ENCODE peak calls at places on chromosomes 7 and 10, in six cellular contexts. M is cardiac muscle cell; J is heart left ventricle; N is CD8-positive, alpha-beta memory T cell; K is aorta; V is A549. I is an unnamed sample.

GRCh38 chr7:88105231-88105630 is 114.6 kb downstream of the SRI start:
- DNase-seq in M (no peak), K (no peak), V (no peak), N (no peak), J (no peak), I (no peak)

GRCh38 chr7:149776305-149776704 is 2.9 kb upstream of the ZNF467 start:
- DNase-seq in N (no peak), M (peak; percentile 71), J (peak; percentile 90), K (peak; percentile 78), V (no peak), I (peak; percentile 48)

GRCh38 chr7:97016392-97017196 is 8.0 kb downstream of the DLX5 start:
- DNase-seq in V (peak; percentile 19), J (no peak), N (no peak), M (no peak), K (no peak), I (no peak)

GRCh38 chr10:80464557-80465466 is 10.7 kb downstream of the TSPAN14 start:
- DNase-seq in J (peak; percentile 65), M (no peak), N (no peak), K (no peak), V (no peak), I (peak; percentile 26)

GRCh38 chr10:3398825-3399646 is 226.5 kb upstream of the PITRM1 start:
- DNase-seq in K (no peak), J (no peak), N (no peak), V (no peak), M (peak; percentile 59), I (no peak)

GRCh38 chr7:20330797-20331230 is at the start of gene ITGB8:
- DNase-seq in K (no peak), M (no peak), J (peak; percentile 73), N (no peak), V (peak; percentile 39), I (peak; percentile 56)

GRCh38 chr7:97145068-97145467 is 27.6 kb downstream of the SDHAF3 start:
- DNase-seq in M (peak; percentile 58), V (peak; percentile 44), N (peak; percentile 11), K (no peak), J (no peak), I (no peak)

GRCh38 chr7:155456772-155457543 is 971 bp upstream of the EN2 start:
- DNase-seq in K (peak; percentile 68), J (peak; percentile 80), N (no peak), M (peak; percentile 73), V (peak; percentile 85), I (peak; percentile 71)

GRCh38 chr10:4780782-4781181 is 45.2 kb upstream of the AKR1E2 start:
- DNase-seq in V (no peak), K (no peak), J (no peak), M (peak; percentile 86), N (no peak), I (no peak)

GRCh38 chr7:78530351-78530750 is 731.8 kb downstream of the PHTF2 start:
- DNase-seq in V (peak; percentile 5), M (peak; percentile 9), N (no peak), J (no peak), K (no peak), I (no peak)

GRCh38 chr10:131448171-131448570 is 136.7 kb upstream of the TCERG1L start:
- DNase-seq in K (no peak), N (no peak), V (no peak), M (no peak), J (no peak), I (no peak)

GRCh38 chr7:32248505-32248904 is 178.3 kb upstream of the PDE1C start:
- DNase-seq in J (no peak), K (no peak), N (no peak), V (no peak), M (no peak), I (no peak)

GRCh38 chr7:149021725-149022062 is 6.6 kb downstream of the PDIA4 start:
- DNase-seq in V (no peak), K (no peak), N (no peak), M (no peak), J (no peak), I (no peak)

GRCh38 chr10:99777918-99778716 is 4.3 kb upstream of the ABCC2 start:
- DNase-seq in V (peak; percentile 83), J (no peak), K (no peak), M (no peak), N (no peak), I (no peak)

GRCh38 chr7:100476108-100476780 is 2.8 kb downstream of the TSC22D4 start:
- DNase-seq in V (no peak), M (no peak), K (no peak), N (no peak), J (no peak), I (no peak)

GRCh38 chr10:95246582-95247051 is 44.2 kb downstream of the PDLIM1 start:
- DNase-seq in J (peak; percentile 72), N (peak; percentile 16), V (peak; percentile 80), M (peak; percentile 87), K (peak; percentile 73), I (peak; percentile 79)

GRCh38 chr7:139682136-139683013 is 95.4 kb downstream of the HIPK2 start:
- DNase-seq in V (peak; percentile 36), N (no peak), J (no peak), M (peak; percentile 54), K (no peak), I (no peak)

GRCh38 chr7:42945821-42946615 is 13.8 kb downstream of the MRPL32 start:
- DNase-seq in K (no peak), M (no peak), J (no peak), V (no peak), N (no peak), I (no peak)

GRCh38 chr7:7966141-7966734 is 2.4 kb upstream of the GLCCI1 start:
- DNase-seq in V (no peak), M (no peak), J (no peak), N (no peak), K (no peak), I (no peak)

GRCh38 chr7:7965301-7965700 is 3.3 kb upstream of the GLCCI1 start:
- DNase-seq in J (no peak), V (no peak), K (no peak), M (no peak), N (no peak), I (no peak)

GRCh38 chr7:7962851-7963250 is 5.7 kb upstream of the GLCCI1 start:
- DNase-seq in M (no peak), V (no peak), J (no peak), N (no peak), K (no peak), I (no peak)

GRCh38 chr7:7967909-7968543 is 570 bp upstream of the GLCCI1 start:
- DNase-seq in J (no peak), K (no peak), M (no peak), V (no peak), N (no peak), I (no peak)

DNA sequence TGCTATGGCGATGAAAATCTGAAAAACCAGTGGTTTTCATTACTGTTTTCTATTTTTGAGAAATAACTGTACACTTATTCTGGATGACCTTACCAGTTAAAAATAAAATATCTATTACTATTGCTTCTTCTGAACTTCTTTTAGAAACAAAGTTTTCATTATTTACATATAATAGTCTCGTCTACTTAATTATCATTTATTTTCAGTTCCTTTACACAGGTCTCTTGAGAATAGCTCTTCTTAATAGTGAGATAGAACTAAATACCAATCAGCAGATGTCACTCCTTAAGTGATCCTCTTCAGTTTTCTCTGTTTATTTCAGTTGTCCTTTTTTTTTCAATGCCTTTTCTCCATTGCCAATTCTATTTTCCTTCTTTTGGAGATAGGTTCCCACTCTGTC is 4.3 kb upstream of the GLCCI1 start:
- DNase-seq in M (no peak), V (no peak), J (no peak), K (no peak), N (no peak), I (no peak)
- H3K9me3 ChIP-seq in M (no peaks in the 10 kb centered on the region), V (no peaks in the 10 kb centered on the region), J (no peaks in the 10 kb centered on the region), K (no peaks in the 10 kb centered on the region), N (no peaks in the 10 kb centered on the region), I (no peaks in the 10 kb centered on the region)

GRCh38 chr10:124064158-124064603 is 29.2 kb downstream of the CHST15 start:
- DNase-seq in J (no peak), V (peak; percentile 18), K (no peak), N (no peak), M (no peak), I (no peak)
- H3K4me3 ChIP-seq in J (no peak overlapping the region), V (no peak overlapping the region), K (no peak overlapping the region), N (no peak overlapping the region), M (no peak overlapping the region), I (no peak overlapping the region)

GRCh38 chr7:130009848-130010688 is 41.1 kb downstream of the ZC3HC1 start:
- DNase-seq in N (no peak), V (peak; percentile 91), K (peak; percentile 57), M (peak; percentile 79), J (no peak), I (peak; percentile 19)
- H3K27ac ChIP-seq in N (peak overlapping the region; percentile 27), V (peak overlapping the region; percentile 78), K (no peak overlapping the region), M (no peak overlapping the region), J (no peak overlapping the region), I (no peak overlapping the region)

GRCh38 chr7:14196555-14196954 is 207.1 kb upstream of the ETV1 start:
- DNase-seq in M (peak; percentile 11), K (no peak), V (no peak), N (no peak), J (no peak), I (no peak)
- H3K9me3 ChIP-seq in M (no peaks in the 10 kb centered on the region), K (no peaks in the 10 kb centered on the region), V (no peaks in the 10 kb centered on the region), N (no peaks in the 10 kb centered on the region), J (no peaks in the 10 kb centered on the region), I (no peaks in the 10 kb centered on the region)

GRCh38 chr10:119025336-119025735 is 4.2 kb upstream of the NANOS1 start:
- DNase-seq in V (no peak), N (no peak), K (peak; percentile 91), J (peak; percentile 90), M (peak; percentile 75), I (no peak)
- H3K4me3 ChIP-seq in V (no peak overlapping the region), N (no peak overlapping the region), K (no peak overlapping the region), J (no peak overlapping the region), M (no peak overlapping the region), I (no peak overlapping the region)

GRCh38 chr10:53508197-53508596 is 735.6 kb upstream of the MBL2 start:
- DNase-seq in M (no peak), N (no peak), J (no peak), V (no peak), K (no peak), I (no peak)
- H3K27ac ChIP-seq in M (no peak overlapping the region), N (no peak overlapping the region), J (no peak overlapping the region), V (no peak overlapping the region), K (no peak overlapping the region), I (no peak overlapping the region)